ENCODE peak calls at places on chromosomes 1 and 21, in ten cellular contexts. W is mesendoderm, V is prostate gland, T is heart left ventricle, E is psoas muscle, R is SK-N-SH, C is neuronal stem cell, X is colonic mucosa, B is fibroblast of the aortic adventitia, Z is lower leg skin. J is an unnamed sample.

GRCh38 chr1:180234369-180235076 is 4.5 kb downstream of the LHX4 start:
- DNase-seq in C (no peak), B (no peak), T (no peak), X (peak), Z (no peak), V (no peak), E (no peak), R (peak), W (peak), J (no peak)

GRCh38 chr1:226870323-226871046 is at the start of gene PSEN2:
- DNase-seq in V (peak), T (peak), R (peak), E (peak), Z (peak), C (peak), W (peak), X (peak), B (peak), J (peak)

GRCh38 chr1:119549719-119550141 is 42.7 kb downstream of the HSD3B1 start:
- DNase-seq in E (no peak), Z (no peak), X (peak), V (peak), B (peak), R (peak), C (peak), T (no peak), W (peak), J (peak)

GRCh38 chr1:31523012-31523411 is 53.3 kb upstream of the TINAGL1 start:
- DNase-seq in V (no peak), T (no peak), W (no peak), B (no peak), Z (no peak), C (no peak), X (no peak), R (no peak), E (no peak), J (no peak)

GRCh38 chr1:205518616-205519540 is 14.4 kb downstream of the CDK18 start:
- DNase-seq in T (no peak), Z (no peak), W (no peak), V (no peak), E (no peak), R (no peak), B (no peak), X (peak), C (no peak), J (no peak)

GRCh38 chr21:37765501-37765900 is 150.8 kb downstream of the KCNJ6 start:
- DNase-seq in R (no peak), Z (no peak), V (no peak), X (no peak), T (no peak), W (no peak), C (no peak), E (no peak), B (no peak), J (no peak)

GRCh38 chr1:100065183-100065968 is 67.4 kb downstream of the SASS6 start:
- DNase-seq in C (no peak), R (no peak), X (no peak), V (no peak), T (no peak), Z (no peak), W (peak), E (no peak), B (no peak), J (no peak)

GRCh38 chr1:184792450-184792969 is 37.9 kb upstream of the EDEM3 start:
- DNase-seq in T (peak), E (peak), W (no peak), V (peak), Z (peak), B (peak), C (no peak), X (peak), R (no peak), J (peak)

GRCh38 chr1:228405200-228405978 is 1.2 kb downstream of the TRIM11 start:
- DNase-seq in E (no peak), C (no peak), X (no peak), B (peak), R (no peak), W (peak), V (no peak), Z (peak), T (no peak), J (peak)

GRCh38 chr1:156368889-156369684 is at the start of gene RHBG:
- DNase-seq in X (peak), W (peak), V (peak), C (no peak), R (no peak), E (peak), B (no peak), Z (no peak), T (peak), J (peak)
- H3K4me3 ChIP-seq in X (peak), W (peak), V (peak), C (peak), R (no peak), E (peak), B (peak), Z (peak), T (peak), J (no peak)

GRCh38 chr1:54489627-54490240 is 58.3 kb upstream of the ACOT11 start:
- DNase-seq in X (no peak), T (no peak), B (no peak), R (no peak), W (no peak), V (no peak), Z (no peak), C (no peak), E (no peak), J (no peak)

GRCh38 chr1:54488831-54489626 is 59.0 kb upstream of the ACOT11 start:
- DNase-seq in C (peak), X (peak), E (peak), V (peak), B (peak), R (peak), T (peak), W (peak), Z (peak), J (peak)

GRCh38 chr1:54487571-54488050 is 60.4 kb upstream of the ACOT11 start:
- DNase-seq in E (peak), Z (peak), C (no peak), B (no peak), X (peak), R (no peak), T (peak), V (peak), W (no peak), J (no peak)

GRCh38 chr1:54488065-54488750 is 59.8 kb upstream of the ACOT11 start:
- DNase-seq in W (peak), R (peak), V (peak), B (peak), E (peak), T (peak), X (peak), Z (peak), C (peak), J (peak)

DNA sequence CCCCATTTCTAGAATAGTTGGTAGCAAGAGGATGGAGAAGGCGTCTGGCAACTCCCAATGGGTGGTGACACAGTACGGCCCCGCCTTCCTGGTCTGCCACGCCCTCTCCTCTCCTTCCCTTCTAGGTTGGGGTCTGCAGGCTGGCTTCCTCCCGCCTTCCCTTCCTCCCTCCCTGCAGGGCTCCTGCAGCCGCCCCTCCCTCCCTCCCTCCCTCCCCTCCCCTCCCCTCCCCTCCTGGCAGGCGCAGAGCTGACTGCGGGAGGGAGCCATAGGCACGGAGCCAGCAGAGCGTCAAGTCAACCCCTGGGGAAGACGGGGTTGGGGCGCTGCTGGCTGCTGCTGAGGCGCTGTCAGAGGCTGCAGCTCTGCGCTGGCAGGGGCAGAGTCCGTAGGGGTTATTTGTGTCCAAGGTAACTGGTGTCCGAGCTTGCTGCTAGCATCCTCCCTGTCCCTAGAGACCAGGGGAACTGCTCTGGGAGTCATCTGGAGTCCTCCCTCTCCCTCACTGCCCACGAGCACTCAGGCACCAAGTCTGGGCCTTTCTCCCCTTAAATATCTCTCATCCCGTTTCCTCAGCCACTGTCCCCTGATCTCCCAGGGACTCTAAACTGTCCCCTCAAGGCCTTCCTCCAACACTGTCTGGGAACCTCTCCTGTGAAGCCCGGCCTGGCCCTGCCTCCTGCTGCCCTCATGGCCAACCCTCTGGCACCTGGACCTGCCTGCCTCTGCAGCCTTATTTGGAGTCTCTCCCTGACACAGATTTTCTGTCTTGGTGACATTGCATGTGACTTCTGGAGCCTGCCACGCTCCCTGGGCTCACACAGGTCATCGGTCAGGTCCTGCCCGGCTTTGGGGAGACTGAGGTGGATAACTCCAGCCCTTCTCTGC is 57.4 kb upstream of the ACOT11 start:
- DNase-seq in R (peak), Z (no peak), X (peak), E (no peak), C (no peak), T (peak), W (peak), B (no peak), V (no peak), J (no peak)
- H3K4me3 ChIP-seq in R (no peak), Z (no peak), X (no peak), E (no peak), C (no peak), T (no peak), W (no peak), B (no peak), V (no peak), J (no peak)

GRCh38 chr1:2392071-2392442 is 416 bp downstream of the RER1 start:
- DNase-seq in E (no peak), X (peak), W (no peak), T (no peak), R (no peak), V (no peak), Z (no peak), B (no peak), C (no peak), J (peak)
- H3K4me3 ChIP-seq in E (peak), X (peak), W (peak), T (peak), R (peak), V (peak), Z (peak), B (peak), C (peak), J (peak)

GRCh38 chr1:15748690-15749398 is 6.5 kb downstream of the TMEM82 start:
- DNase-seq in X (no peak), Z (no peak), V (no peak), W (no peak), C (no peak), T (no peak), B (no peak), R (no peak), E (no peak), J (peak)

GRCh38 chr1:15749399-15750291 is 7.3 kb downstream of the TMEM82 start:
- DNase-seq in W (no peak), R (peak), E (no peak), Z (no peak), C (no peak), T (no peak), B (peak), V (no peak), X (no peak), J (peak)

GRCh38 chr1:15750924-15751323 is 7.7 kb upstream of the FBLIM1 start:
- DNase-seq in X (no peak), B (no peak), V (no peak), R (no peak), W (no peak), E (no peak), C (no peak), Z (no peak), T (no peak), J (no peak)

GRCh38 chr1:15747378-15747777 is 5.1 kb downstream of the TMEM82 start:
- DNase-seq in X (no peak), V (no peak), E (no peak), R (no peak), Z (no peak), B (no peak), C (no peak), W (no peak), T (no peak), J (no peak)

GRCh38 chr1:15748264-15748663 is 6.0 kb downstream of the TMEM82 start:
- DNase-seq in V (no peak), X (no peak), T (no peak), R (no peak), C (no peak), Z (no peak), E (no peak), W (no peak), B (no peak), J (no peak)
- H3K4me3 ChIP-seq in V (no peak), X (no peak), T (no peak), R (no peak), C (no peak), Z (no peak), E (no peak), W (no peak), B (no peak), J (no peak)

GRCh38 chr1:214224605-214225354 is 56.2 kb upstream of the SMYD2 start:
- DNase-seq in Z (no peak), E (peak), C (no peak), T (no peak), W (peak), V (no peak), B (peak), X (no peak), R (no peak), J (peak)
- H3K4me3 ChIP-seq in Z (no peak), E (peak), C (no peak), T (peak), W (no peak), V (no peak), B (peak), X (peak), R (no peak), J (peak)

DNA sequence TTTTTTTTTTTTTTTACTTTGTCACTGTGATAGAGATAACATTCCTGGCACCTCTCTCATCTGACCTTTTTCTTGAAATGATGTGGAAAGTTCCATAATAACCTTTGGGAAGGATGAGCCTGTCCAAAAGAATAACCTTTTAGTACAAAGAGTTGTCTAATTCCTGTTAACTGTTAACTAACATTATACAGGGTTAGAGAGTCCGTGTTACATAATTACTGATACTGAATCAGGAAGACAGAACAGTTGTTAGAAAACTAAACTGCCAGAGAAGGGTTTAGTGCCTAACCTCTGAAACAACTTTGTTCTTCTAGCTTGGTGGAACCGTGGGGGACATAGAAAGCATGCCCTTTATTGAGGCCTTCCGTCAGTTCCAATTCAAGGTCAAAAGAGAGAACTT is 8.8 kb downstream of the CTPS1 start:
- DNase-seq in W (no peak), C (no peak), E (no peak), X (no peak), B (no peak), Z (no peak), R (no peak), T (no peak), V (no peak), J (no peak)
- H3K4me3 ChIP-seq in W (no peak), C (no peak), E (no peak), X (no peak), B (no peak), Z (no peak), R (no peak), T (no peak), V (no peak), J (no peak)

GRCh38 chr1:153532161-153532560 is 3.6 kb downstream of the S100A6 start:
- DNase-seq in Z (no peak), V (no peak), W (no peak), C (no peak), B (no peak), X (no peak), E (no peak), T (no peak), R (no peak), J (peak)

GRCh38 chr1:153532769-153533599 is 2.8 kb downstream of the S100A6 start:
- DNase-seq in V (peak), R (no peak), W (peak), B (peak), Z (peak), X (peak), C (peak), E (peak), T (peak), J (peak)

GRCh38 chr1:153534226-153534932 is 1.4 kb downstream of the S100A6 start:
- DNase-seq in Z (peak), W (no peak), E (peak), R (no peak), B (peak), C (no peak), T (no peak), V (no peak), X (no peak), J (no peak)

GRCh38 chr1:153533689-153534201 is 2.0 kb downstream of the S100A6 start:
- DNase-seq in W (no peak), Z (peak), E (peak), X (peak), R (no peak), C (no peak), B (peak), V (no peak), T (peak), J (peak)

DNA sequence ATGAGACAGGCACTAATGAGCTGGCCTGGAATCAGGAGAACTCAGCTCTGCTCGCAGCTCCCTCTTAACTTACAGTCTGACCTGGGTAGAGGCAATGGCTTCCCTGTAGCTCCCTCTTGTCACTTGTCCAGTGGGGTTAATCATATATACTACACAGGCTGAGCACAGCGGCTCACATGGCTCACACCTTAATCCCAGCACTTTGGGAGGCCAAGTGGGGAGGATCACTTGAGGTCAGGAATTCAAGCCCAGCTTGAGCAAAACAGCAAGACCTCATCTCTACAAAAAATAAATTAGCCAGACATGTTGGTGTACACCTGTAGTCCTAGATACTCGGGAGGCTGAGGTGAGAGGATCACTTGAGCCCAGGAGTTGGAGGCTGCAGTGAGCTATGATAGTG is 4.2 kb downstream of the S100A6 start:
- DNase-seq in E (no peak), C (no peak), T (no peak), B (no peak), X (no peak), W (no peak), R (no peak), Z (no peak), V (no peak), J (no peak)
- H3K4me3 ChIP-seq in E (no peak), C (no peak), T (no peak), B (no peak), X (no peak), W (no peak), R (no peak), Z (no peak), V (no peak), J (no peak)

DNA sequence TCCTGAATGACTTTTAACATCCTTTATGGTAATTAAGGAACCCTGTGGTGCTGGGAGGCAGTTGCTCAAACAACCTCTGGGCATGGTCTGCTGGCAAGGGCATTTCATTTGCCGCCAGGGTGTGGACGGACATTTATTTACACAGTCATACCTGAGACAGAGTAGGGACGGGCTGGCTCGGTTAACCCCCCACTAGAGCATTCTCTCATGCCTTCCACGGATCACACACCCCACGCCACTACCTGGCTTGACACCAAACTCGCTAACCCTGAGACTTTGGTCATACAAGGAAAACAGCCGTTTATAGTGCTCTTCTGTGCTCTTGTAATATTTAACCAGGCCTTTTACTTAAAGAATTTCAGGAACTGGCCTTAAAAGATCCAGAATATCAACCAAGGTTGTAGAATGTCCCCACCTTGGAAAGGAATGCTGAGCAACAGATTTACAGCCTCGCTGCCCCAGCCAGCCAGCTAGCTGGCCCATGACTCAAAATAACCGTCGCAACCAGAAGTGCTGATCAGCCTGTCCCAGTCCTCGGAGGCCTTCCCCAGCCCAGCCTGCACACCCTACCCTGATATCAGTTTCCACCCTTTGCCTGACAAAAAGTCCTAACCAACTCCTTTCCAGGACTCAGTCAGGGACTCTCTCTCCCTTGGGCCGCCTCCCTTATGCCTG is 6.5 kb upstream of the PDXK start:
- DNase-seq in E (no peak), R (no peak), X (peak), B (peak), T (no peak), W (peak), Z (no peak), V (peak), C (no peak), J (no peak)
- H3K4me3 ChIP-seq in E (no peak), R (no peak), X (no peak), B (no peak), T (no peak), W (no peak), Z (no peak), V (no peak), C (no peak), J (no peak)

GRCh38 chr1:157844084-157844830 is 2.6 kb upstream of the CD5L start:
- DNase-seq in R (no peak), Z (no peak), B (no peak), C (no peak), V (no peak), T (peak), W (no peak), E (no peak), X (no peak), J (no peak)

GRCh38 chr1:157838966-157839365 is 2.6 kb downstream of the CD5L start:
- DNase-seq in E (no peak), R (no peak), B (no peak), Z (no peak), X (no peak), T (no peak), V (no peak), W (no peak), C (no peak), J (no peak)

GRCh38 chr1:157842939-157843338 is 1.3 kb upstream of the CD5L start:
- DNase-seq in V (no peak), W (no peak), X (no peak), E (no peak), R (no peak), B (no peak), C (no peak), T (no peak), Z (no peak), J (no peak)

GRCh38 chr1:157841708-157842107 is at the start of gene CD5L:
- DNase-seq in Z (no peak), C (no peak), W (no peak), V (no peak), X (no peak), B (no peak), T (no peak), E (no peak), R (no peak), J (no peak)
- H3K4me3 ChIP-seq in Z (no peak), C (no peak), W (no peak), V (no peak), X (no peak), B (no peak), T (no peak), E (no peak), R (no peak), J (no peak)